ENCODE peak calls at places on chromosomes 4 and X, in eight cellular contexts. V, T, R, I, C, B, F and N are unnamed samples.

GRCh38 chr4:9709724-9710123 is 71.7 kb upstream of the DRD5 start:
- DNase-seq in V (no peak), T (no peak), R (no peak), I (no peak), C (no peak), B (no peak), F (no peak), N (no peak)

GRCh38 chrX:67604979-67605703 is 61.3 kb downstream of the AR start:
- DNase-seq in V (no peak), T (no peak), R (no peak), I (no peak), C (no peak), B (peak; percentile 7), F (no peak), N (peak; percentile 80)

GRCh38 chrX:151488677-151489076 is 74.8 kb upstream of the PASD1 start:
- DNase-seq in V (no peak), T (no peak), R (no peak), I (peak; percentile 58), C (no peak), B (peak; percentile 0), F (peak; percentile 13), N (no peak)

GRCh38 chrX:78111140-78111931 is 7.3 kb downstream of the PGK1 start:
- DNase-seq in V (peak; percentile 11), T (no peak), R (no peak), I (no peak), C (no peak), B (no peak), F (no peak), N (no peak)

GRCh38 chr4:52199574-52200338 is 148.7 kb downstream of the SPATA18 start:
- DNase-seq in V (no peak), T (peak; percentile 92), R (no peak), I (no peak), C (no peak), B (peak; percentile 30), F (no peak), N (no peak)

GRCh38 chrX:1582686-1583437 is 8.5 kb upstream of the AKAP17A start:
- DNase-seq in V (no peak), T (peak; percentile 70), R (no peak), I (no peak), C (peak; percentile 57), B (no peak), F (no peak), N (peak; percentile 83)

GRCh38 chr4:8643441-8643840 is 50.9 kb downstream of the CPZ start:
- DNase-seq in V (no peak), T (no peak), R (no peak), I (no peak), C (no peak), B (no peak), F (no peak), N (no peak)

GRCh38 chrX:40778861-40779575 is 43.7 kb upstream of the MED14 start:
- DNase-seq in V (no peak), T (peak; percentile 87), R (no peak), I (no peak), C (no peak), B (no peak), F (no peak), N (peak; percentile 5)

GRCh38 chr4:115537387-115537786 is 424.0 kb upstream of the NDST4 start:
- DNase-seq in V (no peak), T (peak; percentile 27), R (no peak), I (no peak), C (no peak), B (no peak), F (peak; percentile 14), N (no peak)

GRCh38 chr4:112514079-112514448 is 1.9 kb downstream of the NEUROG2 start:
- DNase-seq in V (no peak), T (no peak), R (no peak), I (no peak), C (no peak), B (no peak), F (no peak), N (no peak)

GRCh38 chrX:7144126-7144525 is 3.4 kb upstream of the STS start:
- DNase-seq in V (no peak), T (no peak), R (no peak), I (no peak), C (no peak), B (no peak), F (no peak), N (no peak)

GRCh38 chr4:93829531-93830089 is 1.1 kb downstream of the ATOH1 start:
- DNase-seq in V (no peak), T (no peak), R (no peak), I (no peak), C (no peak), B (no peak), F (no peak), N (no peak)